ENCODE peak calls at places on chromosomes 7 and 10, in eight cellular contexts. I is AG09319; C is stimulated activated CD4-positive, alpha-beta T cell treated with anti-CD3 and anti-CD28 coated beads, Interleukin-1b, Interleukin-23, amount 100 ng/mL, for 1 hour; P is NT2/D1; Q is left lung; S is right cardiac atrium; J is RPMI8226; O is HT1080. U is an unnamed sample.
A peak's percentile ranks its signal among the peaks of the same experiment; 100 is the strongest.

GRCh38 chr7:101085000-101085948 is at the start of gene TRIM56:
- DNase-seq in I (no peak), C (peak; percentile 48), P (no peak), Q (peak; percentile 91), S (peak; percentile 90), J (peak; percentile 96), O (peak; percentile 64), U (peak; percentile 97)

GRCh38 chr10:130739016-130739756 is 572.3 kb downstream of the TCERG1L start:
- DNase-seq in I (no peak), C (no peak), P (no peak), Q (no peak), S (no peak), J (no peak), O (no peak), U (no peak)

GRCh38 chr7:77223261-77223660 is 23.6 kb upstream of the FGL2 start:
- DNase-seq in I (no peak), C (no peak), P (no peak), Q (no peak), S (no peak), J (no peak), O (no peak), U (no peak)

GRCh38 chr7:91436655-91437054 is 172.4 kb downstream of the FZD1 start:
- DNase-seq in I (no peak), C (no peak), P (no peak), Q (no peak), S (no peak), J (no peak), O (no peak), U (no peak)

GRCh38 chr10:20276127-20276979 is 460.1 kb downstream of the PLXDC2 start:
- DNase-seq in I (no peak), C (no peak), P (no peak), Q (no peak), S (no peak), J (no peak), O (no peak), U (no peak)

GRCh38 chr7:6440381-6440780 is 7.4 kb downstream of the DAGLB start:
- DNase-seq in I (no peak), C (no peak), P (no peak), Q (no peak), S (no peak), J (no peak), O (no peak), U (no peak)

GRCh38 chr7:4845740-4846142 is 16.1 kb downstream of the PAPOLB start:
- DNase-seq in I (no peak), C (no peak), P (peak; percentile 20), Q (no peak), S (peak; percentile 70), J (no peak), O (no peak), U (no peak)

GRCh38 chr7:31418928-31419327 is 78.4 kb upstream of the NEUROD6 start:
- DNase-seq in I (no peak), C (no peak), P (no peak), Q (no peak), S (no peak), J (no peak), O (peak; percentile 38), U (no peak)

GRCh38 chr10:123974406-123974805 is 82.8 kb upstream of the CPXM2 start:
- DNase-seq in I (peak; percentile 7), C (no peak), P (no peak), Q (no peak), S (no peak), J (no peak), O (peak; percentile 92), U (peak; percentile 66)

GRCh38 chr10:80506189-80506575 is 31.5 kb upstream of the SH2D4B start:
- DNase-seq in I (no peak), C (no peak), P (no peak), Q (peak; percentile 28), S (no peak), J (no peak), O (peak; percentile 89), U (peak; percentile 53)

GRCh38 chr7:114084381-114085312 is 165.8 kb upstream of the PPP1R3A start:
- DNase-seq in I (no peak), C (no peak), P (no peak), Q (peak; percentile 39), S (peak; percentile 57), J (peak; percentile 91), O (no peak), U (no peak)

GRCh38 chr7:25069900-25070443 is 55.1 kb downstream of the CYCS start:
- DNase-seq in I (peak; percentile 75), C (no peak), P (peak; percentile 79), Q (no peak), S (peak; percentile 37), J (peak; percentile 77), O (peak; percentile 84), U (no peak)

GRCh38 chr7:157708896-157709295 is 372.1 kb downstream of the DNAJB6 start:
- DNase-seq in I (no peak), C (no peak), P (no peak), Q (no peak), S (no peak), J (no peak), O (no peak), U (no peak)